ENCODE peak calls at places on chromosomes 1 and 21, in nine cellular contexts. N is IMR-90; C is heart left ventricle; Y is tibial artery; E is pancreas; I is GM23248; X is CD8-positive, alpha-beta memory T cell; P is CD8-positive, alpha-beta T cell; Z is SJSA1. W is an unnamed sample. For H3K27me3, the result is how much of the 10 kb centered on the place peaks cover.

GRCh38 chr1:21641967-21642366 is 27.2 kb downstream of the RAP1GAP start:
- DNase-seq in Y (no peak), Z (no peak), X (no peak), C (peak), N (no peak), E (peak), I (no peak), P (no peak), W (no peak)

GRCh38 chr1:247087256-247087655 is 8.6 kb upstream of the ZNF670 start:
- DNase-seq in Y (no peak), X (no peak), P (no peak), C (no peak), I (no peak), N (no peak), Z (no peak), E (no peak), W (no peak)

GRCh38 chr1:19610282-19610978 is 33.7 kb upstream of the NBL1 start:
- DNase-seq in Y (no peak), N (peak), X (no peak), P (no peak), C (no peak), Z (no peak), E (no peak), I (peak), W (no peak)

GRCh38 chr1:68233202-68233601 is 879 bp upstream of the WLS start:
- DNase-seq in I (no peak), E (no peak), N (no peak), X (no peak), C (no peak), Y (no peak), P (no peak), Z (no peak), W (no peak)

GRCh38 chr1:208025036-208025435 is 114.1 kb upstream of the CD34 start:
- DNase-seq in C (no peak), N (no peak), P (no peak), X (no peak), I (peak), E (no peak), Y (no peak), Z (no peak), W (no peak)

GRCh38 chr1:62613890-62614289 is 16.6 kb downstream of the ANGPTL3 start:
- DNase-seq in E (no peak), P (no peak), N (peak), X (no peak), Y (no peak), Z (no peak), C (no peak), I (peak), W (no peak)

GRCh38 chr21:45992311-45993209 is 11.0 kb downstream of the COL6A1 start:
- DNase-seq in X (no peak), C (peak), Y (peak), N (no peak), E (peak), Z (peak), I (peak), P (peak), W (no peak)

GRCh38 chr1:206094024-206094423 is 23.2 kb downstream of the AVPR1B start:
- DNase-seq in P (no peak), I (no peak), X (no peak), E (no peak), Z (no peak), N (no peak), C (no peak), Y (no peak), W (no peak)

GRCh38 chr1:15406911-15407559 is 2.7 kb upstream of the EFHD2 start:
- DNase-seq in C (no peak), I (peak), Z (no peak), Y (peak), X (no peak), P (no peak), N (peak), E (no peak), W (no peak)

GRCh38 chr1:14826731-14827326 is 228.3 kb downstream of the KAZN start:
- DNase-seq in X (no peak), P (no peak), Y (no peak), Z (no peak), E (no peak), N (no peak), C (no peak), I (no peak), W (no peak)

GRCh38 chr1:156500847-156501686 is 492 bp upstream of the MEF2D start:
- DNase-seq in I (peak), E (peak), Y (peak), X (peak), Z (peak), C (peak), P (peak), N (peak), W (peak)

GRCh38 chr1:53541263-53541625 is 82.0 kb downstream of the DMRTB1 start:
- DNase-seq in N (no peak), Y (no peak), Z (no peak), I (no peak), X (no peak), P (no peak), E (no peak), C (peak), W (no peak)

GRCh38 chr21:41681336-41681801 is 85.5 kb downstream of the RIPK4 start:
- DNase-seq in Y (no peak), Z (no peak), X (no peak), C (no peak), E (peak), N (no peak), I (no peak), P (no peak), W (no peak)

GRCh38 chr21:43864313-43864805 is 664 bp upstream of the AGPAT3 start:
- DNase-seq in X (peak), N (peak), P (no peak), C (peak), Z (no peak), I (peak), Y (no peak), E (peak), W (peak)

GRCh38 chr1:109529895-109530456 is 9.7 kb upstream of the GPR61 start:
- DNase-seq in X (no peak), C (no peak), E (no peak), Y (no peak), Z (no peak), I (no peak), N (no peak), P (no peak), W (no peak)

GRCh38 chr1:32336963-32337675 is 1.1 kb upstream of the MARCKSL1 start:
- DNase-seq in P (peak), Z (peak), I (peak), N (peak), C (peak), E (peak), X (peak), Y (no peak), W (no peak)

GRCh38 chr1:154557939-154558609 is 388 bp downstream of the UBE2Q1 start:
- DNase-seq in Y (peak), P (peak), Z (no peak), N (peak), X (peak), C (peak), E (peak), I (peak), W (peak)

GRCh38 chr1:36239941-36240637 is 15.8 kb downstream of the THRAP3 start:
- DNase-seq in I (no peak), X (no peak), N (peak), P (no peak), Z (no peak), Y (no peak), C (peak), E (no peak), W (no peak)

GRCh38 chr1:59188413-59189213 is 108.3 kb upstream of the FGGY start:
- DNase-seq in I (no peak), C (no peak), Y (no peak), E (no peak), X (no peak), P (no peak), Z (no peak), N (no peak), W (no peak)

GRCh38 chr1:36905941-36906340 is 128.4 kb downstream of the GRIK3 start:
- DNase-seq in P (no peak), X (no peak), I (no peak), N (no peak), E (no peak), Z (no peak), C (no peak), Y (no peak), W (no peak)

GRCh38 chr1:173862769-173863223 is 5.0 kb downstream of the GAS5 start:
- DNase-seq in Z (no peak), N (no peak), P (no peak), C (no peak), X (no peak), Y (no peak), E (no peak), I (peak), W (no peak)

GRCh38 chr21:46295996-46296752 is 10.0 kb downstream of the YBEY start:
- DNase-seq in X (peak), E (peak), C (peak), I (peak), Y (peak), P (peak), Z (no peak), N (peak), W (peak)

GRCh38 chr1:151156515-151156819 is at the start of gene TNFAIP8L2:
- DNase-seq in P (peak), C (peak), I (no peak), N (no peak), E (peak), Z (no peak), Y (peak), X (peak), W (peak)

GRCh38 chr1:53545663-53546408 is 86.6 kb downstream of the DMRTB1 start:
- DNase-seq in N (peak), P (no peak), E (no peak), C (no peak), I (peak), Y (peak), Z (no peak), X (no peak), W (no peak)

GRCh38 chr1:186183219-186183618 is 191.8 kb downstream of the TPR start:
- DNase-seq in P (no peak), Y (peak), C (no peak), Z (peak), X (no peak), I (peak), E (no peak), N (peak), W (no peak)

GRCh38 chr1:27603320-27603961 is 503 bp downstream of the AHDC1 start:
- DNase-seq in X (peak), P (no peak), Z (no peak), I (peak), E (no peak), Y (peak), N (no peak), C (peak), W (no peak)

GRCh38 chr1:27601771-27602509 is 2.0 kb downstream of the AHDC1 start:
- DNase-seq in Y (peak), I (peak), N (no peak), E (peak), P (no peak), C (peak), Z (no peak), X (no peak), W (no peak)

GRCh38 chr1:27603962-27604578 is at the start of gene AHDC1:
- DNase-seq in Y (peak), I (peak), C (peak), X (peak), E (peak), P (peak), N (peak), Z (peak), W (peak)

GRCh38 chr1:27601321-27601770 is 2.6 kb downstream of the AHDC1 start:
- DNase-seq in C (no peak), X (no peak), P (no peak), E (no peak), Y (no peak), I (peak), N (no peak), Z (no peak), W (no peak)

DNA sequence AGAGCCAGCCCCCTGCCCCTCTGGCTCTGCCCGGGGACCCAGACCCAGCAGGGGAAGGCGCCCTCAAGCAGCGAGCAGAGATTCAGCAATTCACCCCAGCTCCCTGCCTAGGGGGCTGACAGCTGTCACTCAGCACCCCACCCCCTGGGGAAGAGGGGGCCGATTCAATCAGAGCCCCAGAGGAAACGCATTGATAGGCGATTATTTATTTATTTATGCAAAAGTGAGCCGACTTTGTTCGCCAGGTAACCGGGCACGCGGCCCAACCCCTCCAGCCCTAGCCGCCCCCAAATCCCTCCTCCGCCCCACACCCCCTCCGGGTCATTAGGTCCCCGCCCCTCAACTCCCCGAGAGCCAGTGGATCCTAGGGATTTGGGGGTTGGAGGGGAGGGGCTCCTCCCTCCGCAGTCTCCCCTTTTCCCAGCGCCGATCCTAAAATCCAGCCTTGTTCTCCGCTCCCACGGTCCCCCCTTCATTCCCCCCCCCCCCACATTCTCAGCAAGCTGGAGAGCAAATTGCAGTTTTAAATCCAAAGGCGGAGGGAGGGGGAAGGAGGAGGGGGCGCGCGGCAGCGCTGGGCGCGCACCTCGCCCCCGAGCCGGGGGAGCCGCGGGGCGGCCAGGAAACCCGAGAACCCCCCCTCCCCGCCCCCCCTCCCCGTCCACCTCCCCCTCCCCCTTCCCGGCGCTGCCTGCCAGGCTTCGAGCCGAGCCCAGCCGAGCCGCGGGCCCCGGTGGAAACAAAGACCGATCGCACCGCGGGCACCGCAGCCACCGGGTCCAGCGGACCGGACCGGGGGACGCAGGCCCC is 1.2 kb downstream of the AHDC1 start:
- DNase-seq in Z (no peak), E (peak), C (peak), X (peak), P (no peak), Y (peak), I (peak), N (peak), W (peak)
- H3K27ac ChIP-seq in Z (peak), E (peak), C (peak), X (no peak), P (no peak), Y (peak), I (peak), N (peak), W (peak)

DNA sequence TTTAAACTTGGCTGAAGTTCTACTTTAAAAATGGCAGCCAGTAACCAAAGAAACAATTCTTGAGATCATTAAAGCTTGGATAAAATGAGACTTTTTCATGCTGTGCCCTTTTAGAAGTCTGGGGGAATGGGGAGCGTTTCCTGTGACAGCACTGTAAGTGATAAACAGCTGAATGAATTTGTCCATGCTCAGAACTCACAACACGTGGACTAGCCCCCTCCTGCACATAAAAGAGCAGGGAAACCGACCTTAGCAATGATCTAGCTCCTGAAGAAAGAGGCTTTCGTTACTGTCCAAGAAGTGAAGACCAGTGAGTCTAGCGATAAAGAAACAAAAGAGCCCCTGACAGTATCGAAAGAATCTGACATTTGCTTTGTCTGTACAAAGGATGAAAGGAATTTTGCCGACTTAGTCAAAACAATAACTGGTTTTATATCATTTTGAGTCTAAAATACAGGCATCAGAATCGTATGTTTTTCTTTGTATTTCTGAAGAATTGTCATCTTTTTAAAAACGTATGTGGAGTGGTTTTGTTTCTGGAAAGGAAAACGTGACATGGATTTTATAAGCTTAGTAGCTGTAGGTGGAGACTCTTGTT is 60.8 kb downstream of the MAST2 start:
- DNase-seq in Y (no peak), I (peak), E (no peak), P (no peak), X (no peak), C (no peak), N (no peak), Z (no peak), W (no peak)
- H3K4me3 ChIP-seq in Y (no peak), I (peak), E (no peak), P (no peak), X (no peak), C (no peak), N (peak), Z (peak), W (no peak)

GRCh38 chr1:205032512-205032911 is 10.5 kb upstream of the CNTN2 start:
- DNase-seq in P (no peak), X (no peak), C (no peak), I (no peak), Z (no peak), N (no peak), Y (no peak), E (no peak), W (no peak)
- H3K27me3 ChIP-seq in P (under half), X (under half), C (under half), I (under half), Z (under half), N (under half), Y (under half), E (under half), W (under half)

DNA sequence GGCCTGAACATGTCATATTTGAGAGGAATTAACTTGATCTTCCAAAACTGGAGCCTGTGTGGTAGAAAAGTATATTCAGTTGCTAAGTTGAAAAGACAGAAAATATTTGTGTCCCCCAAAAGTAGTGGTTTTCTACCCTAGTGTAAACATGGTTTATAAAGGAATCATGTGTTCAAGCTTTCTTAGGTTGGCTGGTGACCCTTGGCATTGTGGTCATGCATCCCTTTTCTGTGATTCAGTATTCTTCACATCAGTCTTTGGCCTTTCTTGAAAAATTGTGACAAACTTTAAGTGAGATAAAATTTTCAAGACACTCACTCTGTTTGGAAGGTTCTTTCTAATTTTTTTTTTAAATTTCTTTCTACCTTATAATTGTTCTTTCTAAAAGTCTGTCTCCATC is 193.2 kb downstream of the DHRS3 start:
- DNase-seq in P (no peak), Y (no peak), I (peak), N (peak), E (no peak), C (no peak), X (no peak), Z (no peak), W (no peak)
- H3K27ac ChIP-seq in P (no peak), Y (peak), I (peak), N (no peak), E (no peak), C (no peak), X (no peak), Z (no peak), W (no peak)

GRCh38 chr1:196535727-196536126 is 72.5 kb downstream of the KCNT2 start:
- DNase-seq in I (peak), P (no peak), N (peak), X (no peak), E (no peak), Z (no peak), Y (no peak), C (no peak), W (peak)
- H3K4me3 ChIP-seq in I (no peak), P (no peak), N (no peak), X (no peak), E (no peak), Z (no peak), Y (no peak), C (no peak), W (no peak)

DNA sequence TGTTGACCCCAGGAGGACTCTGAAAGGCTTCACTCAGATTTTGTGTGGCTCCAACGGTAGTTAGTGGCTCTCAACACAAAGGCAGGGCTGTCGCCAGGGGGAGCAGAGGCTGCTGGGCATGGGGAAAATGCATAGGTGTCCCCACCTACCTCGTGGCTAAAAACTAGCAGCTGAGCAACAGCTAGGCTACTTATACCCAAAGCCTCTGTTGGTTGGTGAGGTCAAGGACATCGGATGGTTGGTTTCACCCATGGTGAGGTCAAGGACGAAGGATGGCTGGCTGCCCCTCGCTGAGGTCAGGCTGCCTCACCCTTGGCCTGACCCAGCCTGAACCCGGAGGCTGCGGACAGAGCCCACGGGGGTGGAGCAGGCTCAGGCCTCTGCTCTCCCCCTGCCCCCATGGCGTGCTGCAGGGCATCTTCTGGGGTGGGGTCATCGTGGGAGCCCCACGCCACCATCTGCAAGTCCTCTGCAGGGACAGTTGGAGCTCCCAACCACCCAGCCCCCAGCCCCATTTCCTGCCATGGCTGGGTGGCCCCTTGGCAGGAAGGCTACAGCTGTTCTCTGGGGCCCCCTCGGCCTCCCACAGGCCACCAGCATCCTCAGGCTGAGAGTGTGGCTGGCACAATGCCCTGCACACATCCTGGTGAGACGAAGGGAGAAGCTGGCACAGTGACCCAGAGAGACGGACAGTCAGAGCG is 8.5 kb upstream of the GNB1 start:
- DNase-seq in Z (no peak), N (no peak), Y (no peak), E (no peak), I (no peak), X (no peak), C (no peak), P (peak), W (no peak)
- H3K27me3 ChIP-seq in Z (under half), N (under half), Y (under half), E (under half), I (under half), X (under half), C (under half), P (under half), W (under half)

DNA sequence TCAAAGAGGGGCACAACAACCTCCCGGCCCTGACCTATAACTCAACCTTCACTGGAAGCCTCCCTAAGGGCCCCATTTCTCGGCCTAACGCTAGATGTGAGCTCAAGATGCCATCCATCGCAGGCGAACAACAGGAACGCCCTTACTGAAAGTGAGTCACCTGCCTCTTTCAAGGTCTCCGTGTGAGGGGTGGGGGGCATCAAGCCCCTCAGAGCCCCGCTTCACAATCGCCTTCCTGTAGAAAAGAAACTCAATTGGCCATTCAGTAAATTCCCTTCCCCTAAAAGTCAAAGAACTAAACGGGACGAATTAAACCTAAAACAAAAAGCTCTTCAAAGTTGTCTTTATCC is 667 bp downstream of the ZMYM6 start:
- DNase-seq in N (peak), X (no peak), P (peak), C (no peak), Z (peak), Y (no peak), E (peak), I (peak), W (no peak)
- H3K27ac ChIP-seq in N (peak), X (peak), P (peak), C (peak), Z (peak), Y (peak), E (peak), I (peak), W (peak)

GRCh38 chr1:78619446-78619802 is 824 bp upstream of the IFI44L start:
- DNase-seq in I (no peak), Y (no peak), X (peak), C (no peak), N (no peak), P (no peak), E (no peak), Z (no peak), W (no peak)
- H3K4me3 ChIP-seq in I (peak), Y (peak), X (no peak), C (peak), N (peak), P (no peak), E (no peak), Z (peak), W (peak)

GRCh38 chr1:160068231-160068630 is 1.7 kb downstream of the KCNJ10 start:
- DNase-seq in X (no peak), I (no peak), C (no peak), P (no peak), Z (no peak), E (no peak), Y (no peak), N (no peak), W (no peak)
- H3K27me3 ChIP-seq in X (under half), I (under half), C (under half), P (under half), Z (half or more), E (under half), Y (under half), N (half or more), W (under half)

W was measured in naive thymus-derived CD4-positive, alpha-beta T cell.